ENCODE peak calls at places on chromosomes 1 and 21, in eight cellular contexts. S is GM12878, O is left ventricle myocardium inferior, X is esophagus squamous epithelium, M is A549, I is nephron progenitor cell, T is tibial artery, N is endothelial cell. C is an unnamed sample.
A peak's percentile ranks its signal among the peaks of the same experiment; 100 is the strongest.

GRCh38 chr1:116485976-116486375 is 84.8 kb downstream of the CD58 start:
- DNase-seq in M (no peak), N (no peak), S (no peak), X (no peak), I (no peak), O (no peak), T (no peak), C (no peak)

GRCh38 chr1:111801071-111801850 is 45.6 kb downstream of the DDX20 start:
- DNase-seq in S (no peak), M (no peak), I (no peak), N (peak; percentile 10), T (no peak), O (peak; percentile 58), X (no peak), C (peak; percentile 4)

GRCh38 chr1:19315378-19316206 is 3.5 kb downstream of the SLC66A1 start:
- DNase-seq in S (peak; percentile 56), I (no peak), T (no peak), N (no peak), O (no peak), M (no peak), X (no peak), C (no peak)

GRCh38 chr1:87956766-87957165 is 628.1 kb downstream of the LMO4 start:
- DNase-seq in O (no peak), S (no peak), N (no peak), M (no peak), I (no peak), X (no peak), T (no peak), C (no peak)

GRCh38 chr1:167774710-167775109 is 52.9 kb downstream of the MPZL1 start:
- DNase-seq in O (no peak), S (no peak), M (no peak), T (no peak), I (no peak), N (no peak), X (no peak), C (no peak)

GRCh38 chr1:4724695-4725250 is 70.4 kb downstream of the AJAP1 start:
- DNase-seq in S (no peak), N (no peak), X (no peak), M (no peak), T (no peak), O (no peak), I (no peak), C (no peak)

GRCh38 chr1:102726417-102726816 is 381.9 kb downstream of the COL11A1 start:
- DNase-seq in O (no peak), N (no peak), M (no peak), X (no peak), I (no peak), T (no peak), S (no peak), C (no peak)

GRCh38 chr1:198520524-198521254 is 19.8 kb downstream of the ATP6V1G3 start:
- DNase-seq in S (peak; percentile 55), I (no peak), X (no peak), O (no peak), M (no peak), T (no peak), N (no peak), C (peak; percentile 32)

GRCh38 chr1:40059292-40059959 is 18.9 kb downstream of the CAP1 start:
- DNase-seq in S (no peak), M (peak; percentile 11), T (no peak), I (no peak), O (no peak), N (peak; percentile 26), X (no peak), C (peak; percentile 50)

GRCh38 chr1:89407355-89407754 is 43.5 kb downstream of the GBP6 start:
- DNase-seq in M (no peak), T (no peak), N (no peak), X (no peak), O (no peak), S (no peak), I (no peak), C (peak; percentile 38)

DNA sequence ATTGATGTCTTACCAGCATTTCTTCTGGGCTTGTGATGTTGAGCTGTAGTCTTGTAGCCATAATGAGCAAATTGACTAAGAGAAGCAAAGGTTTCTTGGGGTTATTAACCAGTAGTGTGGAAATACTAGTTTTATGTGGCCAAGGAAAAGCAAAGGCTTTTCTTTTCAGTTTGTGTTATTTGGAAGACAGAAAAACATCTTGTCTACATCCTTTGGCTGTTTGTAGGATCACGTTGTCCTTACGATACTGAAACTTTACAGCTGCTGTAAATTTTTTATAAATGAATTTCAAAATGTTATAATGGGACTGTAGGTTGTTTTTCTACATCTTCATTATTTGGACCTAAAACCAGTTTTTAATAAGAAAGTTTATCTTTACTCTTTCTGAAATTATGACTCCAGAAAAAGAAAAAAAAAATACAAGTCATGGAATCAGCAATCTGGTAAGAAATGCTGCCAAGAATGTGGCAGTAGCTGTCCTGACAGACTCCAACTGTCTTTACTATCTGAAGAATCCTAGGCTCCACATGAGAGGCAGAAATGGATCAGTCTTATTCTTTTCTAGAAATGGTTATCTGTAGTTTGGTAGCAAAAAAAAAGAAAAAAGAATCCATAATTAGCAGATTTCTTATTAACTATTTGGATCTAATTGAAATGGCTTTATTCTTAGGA is 41.6 kb upstream of the QSOX1 start:
- DNase-seq in M (no peak), O (no peak), X (no peak), T (no peak), N (no peak), S (no peak), I (no peak), C (no peak)
- TF ChIP-seq CTCF in M (no peak), O (no peak), X (no peak), T (no peak), N (no peak), S (no peak), I (no peak), C (no peak)

GRCh38 chr1:169461390-169462001 is 24.2 kb downstream of the SLC19A2 start:
- DNase-seq in I (no peak), T (no peak), M (no peak), N (no peak), X (no peak), O (no peak), S (no peak), C (no peak)

GRCh38 chr1:169462385-169462784 is 23.4 kb downstream of the SLC19A2 start:
- DNase-seq in S (no peak), N (no peak), T (no peak), I (no peak), M (no peak), X (no peak), O (no peak), C (no peak)

GRCh38 chr1:169468982-169469381 is 16.8 kb downstream of the SLC19A2 start:
- DNase-seq in S (no peak), M (no peak), N (no peak), O (no peak), I (no peak), X (no peak), T (no peak), C (peak; percentile 35)

GRCh38 chr1:169466259-169467230 is 19.2 kb downstream of the SLC19A2 start:
- DNase-seq in N (no peak), S (no peak), M (peak; percentile 44), O (no peak), X (no peak), T (no peak), I (no peak), C (peak; percentile 72)
- TF ChIP-seq CTCF in N (no peak), S (peak; percentile 47), M (peak; percentile 59), O (peak; percentile 53), X (no peak), T (peak; percentile 43), I (peak; percentile 29), C (peak; percentile 65)

DNA sequence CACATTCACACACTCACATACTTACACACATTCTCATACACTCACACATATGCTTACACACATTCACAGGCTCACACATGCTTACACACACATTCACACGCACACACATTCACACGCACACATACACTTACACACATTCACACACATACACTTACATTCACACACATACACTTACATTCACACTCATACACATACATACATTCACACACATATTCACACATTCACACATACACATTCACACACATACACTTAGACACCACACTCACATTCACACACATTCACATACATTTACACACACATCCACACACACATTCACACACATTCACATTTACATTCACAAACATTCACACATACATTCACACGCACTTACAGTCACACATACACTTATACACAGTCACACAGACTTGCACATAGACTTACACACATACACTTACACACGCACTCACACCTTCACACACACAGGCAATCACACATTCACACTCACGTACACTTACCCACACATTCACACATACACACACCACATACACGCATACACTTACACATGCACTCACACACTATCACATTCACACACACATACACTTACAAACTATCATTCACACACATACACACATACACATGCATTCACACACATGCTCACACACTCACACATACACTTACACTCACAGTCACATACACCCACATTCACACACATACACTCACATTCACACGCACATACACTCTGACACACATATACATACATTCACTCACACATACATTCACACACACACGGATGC is 16.8 kb downstream of the PDE9A start:
- DNase-seq in M (no peak), O (no peak), S (no peak), X (no peak), N (no peak), T (no peak), I (no peak), C (no peak)
- TF ChIP-seq CTCF in M (no peak), O (no peak), S (no peak), X (no peak), N (no peak), T (no peak), I (no peak), C (no peak)

GRCh38 chr1:31412205-31412604 is 808 bp upstream of the SERINC2 start:
- DNase-seq in S (no peak), N (no peak), O (no peak), I (no peak), T (no peak), X (no peak), M (no peak), C (no peak)

GRCh38 chr1:31415658-31416057 is 2.6 kb downstream of the SERINC2 start:
- DNase-seq in T (no peak), S (no peak), M (no peak), O (no peak), X (no peak), N (no peak), I (no peak), C (no peak)

GRCh38 chr1:31414692-31415370 is 1.8 kb downstream of the SERINC2 start:
- DNase-seq in M (no peak), S (no peak), N (no peak), I (no peak), T (no peak), O (no peak), X (no peak), C (peak; percentile 53)

GRCh38 chr1:31412732-31413404 is at the start of gene SERINC2:
- DNase-seq in O (no peak), M (no peak), S (no peak), N (peak; percentile 23), I (peak; percentile 64), X (no peak), T (no peak), C (peak; percentile 57)

GRCh38 chr1:31413405-31414005 is 492 bp downstream of the SERINC2 start:
- DNase-seq in T (peak; percentile 77), M (peak; percentile 48), S (no peak), X (no peak), O (peak; percentile 82), I (peak; percentile 67), N (peak; percentile 45), C (peak; percentile 77)
- TF ChIP-seq CTCF in T (no peak), M (no peak), S (no peak), X (no peak), O (no peak), I (no peak), N (no peak), C (no peak)

C was measured in MCF 10A.